ENCODE peak calls at places on chromosomes 3 and 15, in eight cellular contexts. L is A549, Y is Caco-2, Q is heart left ventricle, B is lower leg skin, V is WTC11, X is MM.1S, H is cardiac fibroblast. N is an unnamed sample.

GRCh38 chr15:49815937-49816336 is 195.1 kb downstream of the DTWD1 start:
- DNase-seq in V (no peak), B (no peak), L (no peak), X (peak), Q (peak), H (peak), Y (no peak), N (no peak)

GRCh38 chr3:21573291-21573690 is 177.7 kb downstream of the ZNF385D start:
- DNase-seq in Q (no peak), H (peak), B (no peak), V (no peak), L (no peak), Y (no peak), X (no peak), N (no peak)

GRCh38 chr15:70447927-70448698 is 315.2 kb downstream of the UACA start:
- DNase-seq in B (no peak), V (no peak), X (no peak), Q (peak), H (no peak), Y (no peak), L (no peak), N (no peak)

GRCh38 chr3:127483902-127484591 is 106.5 kb downstream of the TPRA1 start:
- DNase-seq in V (no peak), L (no peak), H (no peak), Q (no peak), X (peak), Y (no peak), B (no peak), N (peak)

GRCh38 chr3:189563841-189564563 is 67.2 kb upstream of the TP63 start:
- DNase-seq in L (peak), Q (no peak), Y (no peak), X (peak), H (peak), B (no peak), V (no peak), N (peak)

GRCh38 chr15:63135804-63136203 is 14.1 kb downstream of the LACTB start:
- DNase-seq in Q (no peak), L (peak), B (no peak), X (no peak), Y (no peak), H (peak), V (no peak), N (no peak)

GRCh38 chr15:41620536-41621199 is 39.5 kb upstream of the MGA start:
- DNase-seq in L (peak), H (no peak), Q (no peak), X (no peak), B (no peak), Y (no peak), V (no peak), N (no peak)

GRCh38 chr15:47293763-47294162 is 423.5 kb upstream of the SEMA6D start:
- DNase-seq in Q (peak), Y (no peak), H (peak), B (peak), X (no peak), L (no peak), V (no peak), N (no peak)

GRCh38 chr3:27504749-27505148 is 20.6 kb upstream of the SLC4A7 start:
- DNase-seq in Q (no peak), L (no peak), H (no peak), B (no peak), X (no peak), Y (no peak), V (no peak), N (no peak)

GRCh38 chr15:39018966-39019365 is 454.4 kb upstream of the RASGRP1 start:
- DNase-seq in Y (no peak), L (no peak), Q (no peak), B (no peak), H (no peak), X (no peak), V (no peak), N (no peak)

GRCh38 chr3:185737020-185737419 is 87.8 kb downstream of the IGF2BP2 start:
- DNase-seq in Y (no peak), V (no peak), X (no peak), H (peak), B (no peak), L (no peak), Q (no peak), N (no peak)

GRCh38 chr3:180433172-180433571 is 168.8 kb upstream of the TTC14 start:
- DNase-seq in Q (no peak), V (no peak), Y (no peak), X (no peak), B (no peak), L (no peak), H (peak), N (no peak)

GRCh38 chr15:52800852-52801747 is 11.0 kb upstream of the ONECUT1 start:
- DNase-seq in Y (no peak), Q (no peak), H (no peak), V (no peak), B (no peak), L (no peak), X (no peak), N (no peak)

GRCh38 chr3:50237133-50237651 is 1.2 kb downstream of the GNAI2 start:
- DNase-seq in V (peak), Y (no peak), H (peak), X (no peak), L (no peak), Q (peak), B (no peak), N (no peak)

GRCh38 chr3:151309566-151309965 is 7.1 kb downstream of the GPR87 start:
- DNase-seq in Y (no peak), V (no peak), X (no peak), H (no peak), Q (no peak), B (no peak), L (no peak), N (no peak)
- TF ChIP-seq CTCF in Y (no peak), V (no peak), X (no peak), H (no peak), Q (no peak), B (no peak), L (no peak), N (no peak)

GRCh38 chr15:66085128-66085527 is 168.4 kb downstream of the MEGF11 start:
- DNase-seq in V (peak), L (peak), X (peak), Y (no peak), H (no peak), B (no peak), Q (no peak), N (no peak)
- TF ChIP-seq CTCF in V (peak), L (peak), X (peak), Y (peak), H (no peak), B (no peak), Q (no peak), N (no peak)

DNA sequence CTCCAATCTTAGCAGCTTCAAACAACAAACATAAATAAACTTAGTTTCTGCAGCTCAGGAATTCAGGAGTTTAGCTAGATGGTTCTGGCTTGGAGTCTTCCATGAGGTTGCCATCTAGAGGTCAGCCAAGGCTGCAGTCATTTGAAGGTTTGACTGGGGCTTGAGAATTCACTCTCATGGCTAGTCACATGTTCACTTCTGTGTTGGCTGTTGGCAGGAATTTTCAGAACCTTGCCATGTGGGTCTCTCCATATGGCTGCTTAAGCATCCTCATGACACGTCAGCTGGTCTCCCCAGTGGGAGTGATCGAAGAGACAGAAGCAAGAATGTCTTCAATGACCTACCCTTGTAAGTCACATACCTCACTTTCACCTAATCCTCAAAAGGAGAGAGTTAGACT is 269.2 kb upstream of the CNTN3 start:
- DNase-seq in H (peak), Q (no peak), L (peak), V (peak), X (peak), Y (no peak), B (no peak), N (no peak)
- TF ChIP-seq CTCF in H (peak), Q (no peak), L (no peak), V (no peak), X (peak), Y (peak), B (no peak), N (no peak)

DNA sequence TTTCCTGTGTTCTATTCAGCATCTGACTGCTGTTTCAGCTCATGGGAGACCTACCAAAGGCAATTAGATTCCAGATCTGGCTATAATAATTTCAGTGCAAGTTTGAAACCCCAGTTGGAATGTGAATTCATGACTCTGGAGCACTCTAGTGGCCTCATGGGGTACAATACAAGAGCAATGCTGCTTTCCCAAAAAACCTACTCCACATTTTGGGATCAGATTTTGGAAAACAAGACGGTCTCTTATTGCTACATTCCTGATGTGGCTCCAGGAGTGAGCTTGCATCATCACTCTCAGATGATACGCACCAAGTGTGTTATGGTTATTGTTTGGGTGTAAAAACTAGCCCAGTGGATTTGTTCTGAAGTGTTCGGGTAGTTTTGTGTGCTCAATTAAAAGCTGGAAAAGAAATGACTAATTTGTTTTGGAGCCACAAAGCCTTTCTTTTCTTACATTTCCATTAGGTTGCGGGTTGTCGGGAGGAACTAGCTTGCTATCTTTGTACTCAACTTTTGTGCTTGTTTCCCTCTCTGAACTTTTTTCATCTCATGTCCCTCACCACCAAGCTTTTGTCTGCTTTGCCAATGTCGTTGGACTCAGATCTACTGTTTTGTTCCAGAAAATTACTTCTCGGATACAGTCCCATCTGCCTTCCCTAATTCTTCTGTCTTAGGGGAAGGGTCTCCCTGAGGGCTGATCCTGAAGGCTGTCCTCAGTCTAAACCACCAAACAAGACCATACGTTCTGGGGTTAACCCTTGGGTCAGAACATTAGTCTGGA is 272.1 kb downstream of the BBX start:
- DNase-seq in Y (no peak), B (peak), H (no peak), V (no peak), X (no peak), Q (no peak), L (peak), N (no peak)
- TF ChIP-seq CTCF in Y (no peak), B (no peak), H (peak), V (no peak), X (no peak), Q (no peak), L (peak), N (no peak)

GRCh38 chr3:1275495-1275894 is 182.7 kb downstream of the CNTN6 start:
- DNase-seq in H (peak), V (no peak), Y (peak), X (peak), B (no peak), Q (no peak), L (peak), N (no peak)
- TF ChIP-seq CTCF in H (no peak), V (no peak), Y (peak), X (peak), B (no peak), Q (no peak), L (no peak), N (peak)

DNA sequence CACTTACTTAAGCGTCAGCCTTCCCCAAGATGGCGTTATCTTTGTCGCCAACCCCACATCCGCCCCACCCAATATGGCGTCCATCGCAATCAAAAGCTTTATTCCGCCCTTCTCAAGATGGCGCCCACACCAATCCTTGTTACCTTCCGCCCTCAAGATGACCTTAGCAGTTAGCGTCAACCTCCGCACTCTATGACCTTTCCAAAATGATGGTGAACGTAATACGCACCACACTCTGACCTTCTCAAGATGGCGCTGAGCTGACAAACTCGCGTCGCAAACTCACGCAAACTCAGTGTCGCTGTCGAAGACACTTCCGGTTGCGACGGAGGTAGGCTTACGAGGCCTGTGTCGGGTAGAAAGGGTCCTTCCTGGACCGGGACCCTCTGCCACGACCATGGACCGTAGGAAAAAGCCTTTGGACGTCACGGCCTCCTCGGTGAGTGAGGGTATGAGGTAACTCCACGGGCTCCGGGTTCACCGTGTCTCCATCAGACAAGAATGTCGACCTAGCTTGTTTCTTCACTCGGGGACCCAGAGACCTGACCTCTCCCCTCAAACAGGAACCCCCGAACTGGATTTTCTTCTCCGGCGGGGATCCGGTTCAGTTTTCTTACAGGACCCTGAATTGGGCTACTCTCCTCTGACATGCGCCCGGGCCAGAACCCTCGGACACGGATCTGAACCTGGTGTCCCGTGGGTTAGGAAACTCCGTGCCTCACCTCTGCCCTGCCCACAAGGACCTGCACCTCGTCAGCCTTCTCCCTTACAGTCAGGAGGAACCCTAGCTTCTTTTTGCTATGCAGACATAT is at the start of gene CCDC174:
- DNase-seq in L (peak), X (peak), Q (peak), V (peak), Y (peak), H (peak), B (peak), N (peak)
- TF ChIP-seq CTCF in L (no peak), X (no peak), Q (no peak), V (no peak), Y (no peak), H (no peak), B (no peak), N (no peak)